ENCODE peak calls at places on chromosome 7, in four cellular contexts. One of them, this sample, is unnamed.

GRCh38 chr7:116443101-116443523 is 56.4 kb upstream of the CAV2 start:
- DNase-seq in NCI-H446 treated with DMSO at 0.1 percent for 48 hours: no peak
- DNase-seq in stimulated activated CD4-positive, alpha-beta T cell treated with anti-CD3 and anti-CD28 coated beads, TNF-alpha, amount 100 ng/mL, for 24 hours: no peak
- DNase-seq in caudate nucleus: no peak
- DNase-seq in this sample: no peak

GRCh38 chr7:151063212-151063561 is 3.8 kb downstream of the SLC4A2 start:
- DNase-seq in NCI-H446 treated with DMSO at 0.1 percent for 48 hours: no peak
- DNase-seq in stimulated activated CD4-positive, alpha-beta T cell treated with anti-CD3 and anti-CD28 coated beads, TNF-alpha, amount 100 ng/mL, for 24 hours: no peak
- DNase-seq in caudate nucleus: no peak
- DNase-seq in this sample: no peak

GRCh38 chr7:16098585-16099179 is 322.7 kb downstream of the CRPPA start:
- DNase-seq in NCI-H446 treated with DMSO at 0.1 percent for 48 hours: peak
- DNase-seq in stimulated activated CD4-positive, alpha-beta T cell treated with anti-CD3 and anti-CD28 coated beads, TNF-alpha, amount 100 ng/mL, for 24 hours: no peak
- DNase-seq in caudate nucleus: no peak
- DNase-seq in this sample: no peak

GRCh38 chr7:131265227-131265626 is 62.4 kb upstream of the MKLN1 start:
- DNase-seq in NCI-H446 treated with DMSO at 0.1 percent for 48 hours: no peak
- DNase-seq in stimulated activated CD4-positive, alpha-beta T cell treated with anti-CD3 and anti-CD28 coated beads, TNF-alpha, amount 100 ng/mL, for 24 hours: no peak
- DNase-seq in caudate nucleus: no peak
- DNase-seq in this sample: peak

GRCh38 chr7:102412548-102412947 is 16.4 kb downstream of the PRKRIP1 start:
- DNase-seq in NCI-H446 treated with DMSO at 0.1 percent for 48 hours: peak
- DNase-seq in stimulated activated CD4-positive, alpha-beta T cell treated with anti-CD3 and anti-CD28 coated beads, TNF-alpha, amount 100 ng/mL, for 24 hours: no peak
- DNase-seq in caudate nucleus: peak
- DNase-seq in this sample: peak

GRCh38 chr7:33754933-33755928 is 150.1 kb upstream of the BMPER start:
- DNase-seq in NCI-H446 treated with DMSO at 0.1 percent for 48 hours: no peak
- DNase-seq in stimulated activated CD4-positive, alpha-beta T cell treated with anti-CD3 and anti-CD28 coated beads, TNF-alpha, amount 100 ng/mL, for 24 hours: no peak
- DNase-seq in caudate nucleus: no peak
- DNase-seq in this sample: no peak

GRCh38 chr7:151716339-151716722 is 160.6 kb downstream of the PRKAG2 start:
- DNase-seq in NCI-H446 treated with DMSO at 0.1 percent for 48 hours: no peak
- DNase-seq in stimulated activated CD4-positive, alpha-beta T cell treated with anti-CD3 and anti-CD28 coated beads, TNF-alpha, amount 100 ng/mL, for 24 hours: no peak
- DNase-seq in caudate nucleus: no peak
- DNase-seq in this sample: no peak

GRCh38 chr7:105649727-105650381 is 68.6 kb upstream of the EFCAB10 start:
- DNase-seq in NCI-H446 treated with DMSO at 0.1 percent for 48 hours: peak
- DNase-seq in stimulated activated CD4-positive, alpha-beta T cell treated with anti-CD3 and anti-CD28 coated beads, TNF-alpha, amount 100 ng/mL, for 24 hours: no peak
- DNase-seq in caudate nucleus: no peak
- DNase-seq in this sample: no peak

GRCh38 chr7:36723951-36724664 is at the start of gene AOAH:
- DNase-seq in NCI-H446 treated with DMSO at 0.1 percent for 48 hours: no peak
- DNase-seq in stimulated activated CD4-positive, alpha-beta T cell treated with anti-CD3 and anti-CD28 coated beads, TNF-alpha, amount 100 ng/mL, for 24 hours: peak
- DNase-seq in caudate nucleus: no peak
- DNase-seq in this sample: no peak

GRCh38 chr7:69871213-69871885 is 273.1 kb downstream of the AUTS2 start:
- DNase-seq in NCI-H446 treated with DMSO at 0.1 percent for 48 hours: no peak
- DNase-seq in stimulated activated CD4-positive, alpha-beta T cell treated with anti-CD3 and anti-CD28 coated beads, TNF-alpha, amount 100 ng/mL, for 24 hours: no peak
- DNase-seq in caudate nucleus: no peak
- DNase-seq in this sample: no peak

GRCh38 chr7:41436139-41436538 is 266.8 kb downstream of the INHBA start:
- DNase-seq in NCI-H446 treated with DMSO at 0.1 percent for 48 hours: no peak
- DNase-seq in stimulated activated CD4-positive, alpha-beta T cell treated with anti-CD3 and anti-CD28 coated beads, TNF-alpha, amount 100 ng/mL, for 24 hours: no peak
- DNase-seq in caudate nucleus: no peak
- DNase-seq in this sample: no peak